ENCODE peak calls at places on chromosomes 4 and X, in six cellular contexts. O is Karpas-422, Q is GM23338, B is HCT116, H is fibroblast of lung, K is astrocyte. Y is an unnamed sample.

GRCh38 chr4:140944539-140944938 is 188.4 kb upstream of the TBC1D9 start:
- DNase-seq in O (no peak), Q (no peak), B (no peak), H (peak), K (peak), Y (no peak)

GRCh38 chrX:112190646-112191045 is 108.1 kb upstream of the TRPC5 start:
- DNase-seq in O (no peak), Q (no peak), B (no peak), H (no peak), K (peak), Y (no peak)

GRCh38 chr4:94934201-94934600 is 176.4 kb downstream of the BMPR1B start:
- DNase-seq in O (no peak), Q (no peak), B (no peak), H (peak), K (peak), Y (no peak)

GRCh38 chr4:165302658-165303057 is 24.8 kb upstream of the MSMO1 start:
- DNase-seq in O (no peak), Q (no peak), B (no peak), H (no peak), K (no peak), Y (no peak)

GRCh38 chr4:157043131-157043530 is 32.8 kb upstream of the GLRB start:
- DNase-seq in O (no peak), Q (peak), B (no peak), H (peak), K (peak), Y (no peak)

GRCh38 chrX:48648299-48648698 is 35.3 kb upstream of the WAS start:
- DNase-seq in O (peak), Q (peak), B (no peak), H (peak), K (peak), Y (peak)

GRCh38 chrX:30141966-30142365 is 73.4 kb upstream of the MAGEB2 start:
- DNase-seq in O (peak), Q (peak), B (peak), H (peak), K (peak), Y (no peak)

GRCh38 chr4:78634011-78634664 is 82.6 kb downstream of the ANXA3 start:
- DNase-seq in O (no peak), Q (no peak), B (no peak), H (no peak), K (peak), Y (no peak)

GRCh38 chr4:71461422-71461821 is 122.6 kb downstream of the SLC4A4 start:
- DNase-seq in O (no peak), Q (no peak), B (no peak), H (no peak), K (no peak), Y (no peak)

GRCh38 chr4:71456841-71457240 is 118.0 kb downstream of the SLC4A4 start:
- DNase-seq in O (no peak), Q (no peak), B (no peak), H (peak), K (peak), Y (no peak)

GRCh38 chr4:71460368-71460767 is 121.5 kb downstream of the SLC4A4 start:
- DNase-seq in O (no peak), Q (no peak), B (no peak), H (peak), K (no peak), Y (no peak)
- H2AFZ ChIP-seq in O (no peak), Q (no peak), B (no peak), H (no peak), K (no peak), Y (no peak)

GRCh38 chr4:87010192-87010591 is 75.4 kb downstream of the AFF1 start:
- DNase-seq in O (no peak), Q (no peak), B (no peak), H (no peak), K (no peak), Y (no peak)

GRCh38 chr4:87006531-87007344 is 71.9 kb downstream of the AFF1 start:
- DNase-seq in O (peak), Q (peak), B (peak), H (peak), K (peak), Y (peak)

GRCh38 chr4:87007345-87008181 is 72.8 kb downstream of the AFF1 start:
- DNase-seq in O (peak), Q (peak), B (no peak), H (peak), K (peak), Y (peak)

GRCh38 chr4:87011340-87012034 is 76.7 kb downstream of the AFF1 start:
- DNase-seq in O (no peak), Q (peak), B (peak), H (peak), K (peak), Y (no peak)

DNA sequence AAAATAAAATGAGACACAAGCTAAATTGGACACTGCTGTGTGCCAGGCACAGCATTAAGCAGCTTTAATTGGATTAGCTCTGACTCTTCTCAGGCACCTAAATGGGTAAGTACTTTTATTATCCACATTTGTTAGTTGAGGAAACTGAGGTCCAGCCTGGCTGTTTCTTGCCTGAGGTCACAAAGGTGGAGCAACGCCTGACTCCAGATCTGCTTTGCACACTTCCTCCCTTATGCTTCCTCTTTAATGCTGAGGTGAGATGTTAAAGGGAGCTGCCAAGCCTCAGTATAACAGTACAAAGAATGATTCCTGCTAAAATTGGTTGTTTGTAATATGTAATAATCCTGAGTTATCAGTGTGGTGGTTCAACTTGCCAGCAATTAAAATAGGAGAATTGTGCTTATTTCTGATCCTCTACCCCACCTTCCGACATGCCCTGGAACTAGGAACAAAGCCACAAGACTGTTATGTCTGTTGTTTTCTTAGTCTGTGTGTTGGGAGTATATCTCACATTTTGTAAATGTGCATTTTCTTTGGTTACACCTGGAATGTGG is 74.4 kb downstream of the AFF1 start:
- DNase-seq in O (peak), Q (no peak), B (no peak), H (no peak), K (no peak), Y (peak)
- H3K4me3 ChIP-seq in O (no peak), Q (no peak), B (no peak), H (no peak), K (no peak), Y (peak)

GRCh38 chr4:151950993-151951726 is 190.4 kb upstream of the GATB start:
- DNase-seq in O (no peak), Q (no peak), B (no peak), H (no peak), K (no peak), Y (no peak)

GRCh38 chr4:151952711-151953254 is 192.0 kb upstream of the GATB start:
- DNase-seq in O (no peak), Q (no peak), B (no peak), H (no peak), K (no peak), Y (no peak)

GRCh38 chr4:151952137-151952536 is 191.3 kb upstream of the GATB start:
- DNase-seq in O (no peak), Q (no peak), B (no peak), H (no peak), K (no peak), Y (no peak)

GRCh38 chr4:151953286-151953685 is 192.5 kb upstream of the GATB start:
- DNase-seq in O (no peak), Q (no peak), B (no peak), H (no peak), K (no peak), Y (no peak)

DNA sequence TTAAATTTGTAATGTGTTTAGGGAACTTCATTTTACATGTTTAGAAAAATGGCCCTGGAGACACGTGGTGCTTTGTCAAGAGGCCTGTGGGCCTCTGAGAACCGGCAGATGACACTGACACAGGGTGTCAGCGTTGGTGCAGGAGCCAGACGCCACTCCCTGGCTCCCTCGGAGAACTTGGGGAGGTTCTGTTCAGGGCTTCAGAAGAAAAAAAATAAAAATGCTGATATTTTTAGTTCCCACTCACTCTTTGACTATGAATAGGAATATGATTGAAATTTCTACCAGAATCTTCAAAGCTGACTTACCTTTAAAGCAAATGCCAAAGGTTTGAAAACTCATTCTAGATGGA is 190.9 kb upstream of the GATB start:
- DNase-seq in O (no peak), Q (no peak), B (no peak), H (no peak), K (no peak), Y (no peak)
- H2AFZ ChIP-seq in O (no peak), Q (peak), B (no peak), H (no peak), K (no peak), Y (no peak)

DNA sequence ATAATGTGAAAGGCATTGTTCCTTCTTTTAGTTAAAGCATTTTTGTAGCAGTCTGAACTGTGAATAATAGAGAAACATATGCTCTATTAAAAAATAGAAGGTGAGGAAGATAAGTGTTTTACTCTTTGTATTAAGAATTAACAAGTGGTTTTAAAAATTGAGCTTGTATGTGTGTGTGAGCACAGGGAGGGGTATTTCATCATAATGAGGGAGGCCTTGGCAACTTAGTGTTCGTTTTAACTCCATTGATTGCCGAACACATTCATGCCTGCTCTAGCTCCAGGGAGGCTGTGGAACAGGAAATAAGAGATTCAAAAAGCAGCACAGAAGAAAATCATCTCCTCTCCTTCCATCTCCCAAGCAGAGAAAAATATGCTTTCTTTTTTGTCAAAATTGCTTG is 14.8 kb downstream of the SHROOM3 start:
- DNase-seq in O (no peak), Q (peak), B (no peak), H (peak), K (peak), Y (no peak)
- H3K4me3 ChIP-seq in O (no peak), Q (no peak), B (no peak), H (no peak), K (no peak), Y (no peak)

DNA sequence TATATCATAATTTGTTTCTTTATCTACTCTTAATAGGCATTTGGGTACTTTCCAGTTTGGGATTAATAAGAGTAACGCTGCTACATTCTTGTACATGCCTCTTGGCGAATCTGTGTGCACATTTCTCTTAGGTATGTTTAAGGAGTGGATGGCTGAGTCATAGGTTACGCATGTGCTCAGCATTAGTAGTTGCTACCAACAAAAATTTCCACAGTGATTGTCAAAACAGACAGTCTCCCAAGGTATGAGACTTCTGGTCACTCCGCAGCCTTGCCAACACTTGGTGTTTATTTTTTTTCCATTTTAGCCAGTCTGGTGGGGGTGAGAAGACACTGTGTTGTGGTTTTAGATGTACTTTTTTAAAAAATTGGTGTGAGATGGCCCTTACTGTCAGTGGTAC is 44.6 kb downstream of the FGFBP1 start:
- DNase-seq in O (no peak), Q (no peak), B (peak), H (peak), K (peak), Y (no peak)
- H2AFZ ChIP-seq in O (no peak), Q (peak), B (peak), H (no peak), K (no peak), Y (no peak)

GRCh38 chrX:25004040-25004439 is 11.7 kb downstream of the ARX start:
- DNase-seq in O (no peak), Q (no peak), B (no peak), H (no peak), K (no peak), Y (no peak)
- H3K4me3 ChIP-seq in O (no peak), Q (peak), B (no peak), H (no peak), K (no peak), Y (no peak)

GRCh38 chr4:52081216-52081615 is 30.1 kb downstream of the SPATA18 start:
- DNase-seq in O (peak), Q (no peak), B (no peak), H (no peak), K (no peak), Y (no peak)
- H2AFZ ChIP-seq in O (no peak), Q (no peak), B (no peak), H (no peak), K (no peak), Y (no peak)

GRCh38 chrX:115582035-115582870 is 21.3 kb downstream of the PLS3 start:
- DNase-seq in O (no peak), Q (no peak), B (no peak), H (no peak), K (peak), Y (no peak)
- H3K4me3 ChIP-seq in O (no peak), Q (no peak), B (no peak), H (no peak), K (no peak), Y (no peak)